ENCODE peak calls at places on chromosomes 6 and 20, in ten cellular contexts. R, N, U, S, Y, I, M, W, A and H are unnamed samples.
A peak's percentile ranks its signal among the peaks of the same experiment; 100 is the strongest.

GRCh38 chr6:147559016-147559415 is 50.5 kb downstream of the SAMD5 start:
- DNase-seq in U (peak; percentile 57), S (peak; percentile 35), R (no peak), A (no peak), Y (no peak), N (no peak), M (peak; percentile 60), I (no peak), W (no peak), H (no peak)

GRCh38 chr6:5173862-5174643 is 86.7 kb downstream of the LYRM4 start:
- DNase-seq in R (peak; percentile 90), S (peak; percentile 21), Y (no peak), M (no peak), U (no peak), N (no peak), W (no peak), I (peak; percentile 24), A (no peak), H (no peak)

GRCh38 chr6:40520108-40520507 is 67.1 kb downstream of the LRFN2 start:
- DNase-seq in I (no peak), S (no peak), Y (no peak), A (no peak), N (no peak), R (no peak), U (no peak), M (no peak), W (no peak), H (no peak)

GRCh38 chr20:19463597-19463996 is 251.2 kb downstream of the SLC24A3 start:
- DNase-seq in M (no peak), U (no peak), A (no peak), W (no peak), N (no peak), I (no peak), Y (peak; percentile 66), R (no peak), S (no peak), H (no peak)

GRCh38 chr6:135880066-135880972 is 28.8 kb downstream of the PDE7B start:
- DNase-seq in N (peak; percentile 80), W (no peak), A (peak; percentile 7), S (peak; percentile 14), R (peak; percentile 86), Y (no peak), M (peak; percentile 29), U (peak; percentile 26), I (peak; percentile 37), H (no peak)

GRCh38 chr20:58565461-58566175 is 50.4 kb upstream of the APCDD1L start:
- DNase-seq in W (no peak), U (no peak), Y (no peak), N (no peak), A (no peak), R (no peak), S (no peak), M (no peak), I (no peak), H (no peak)

GRCh38 chr6:42239333-42239732 is 21.7 kb upstream of the MRPS10 start:
- DNase-seq in Y (no peak), R (no peak), A (peak; percentile 66), S (no peak), N (no peak), M (no peak), U (no peak), I (no peak), W (no peak), H (no peak)

GRCh38 chr20:30487947-30488926 is 769.2 kb upstream of the DEFB115 start:
- DNase-seq in W (no peak), Y (peak; percentile 83), A (no peak), I (no peak), U (no peak), N (no peak), S (no peak), R (no peak), M (no peak), H (no peak)

GRCh38 chr20:26218301-26218700 is 521.6 kb upstream of the ZNF337 start:
- DNase-seq in U (no peak), S (no peak), N (no peak), I (no peak), W (no peak), Y (no peak), A (no peak), M (no peak), R (no peak), H (no peak)

GRCh38 chr6:157546366-157546765 is 165.4 kb downstream of the ZDHHC14 start:
- DNase-seq in I (no peak), W (no peak), N (no peak), U (no peak), A (no peak), M (no peak), R (no peak), S (no peak), Y (peak; percentile 60), H (no peak)

GRCh38 chr6:146950351-146950835 is 253.8 kb upstream of the STXBP5 start:
- DNase-seq in N (no peak), R (peak; percentile 38), A (no peak), S (peak; percentile 7), U (peak; percentile 33), Y (no peak), W (no peak), I (no peak), M (peak; percentile 45), H (no peak)

GRCh38 chr6:144006731-144007454 is 1.2 kb downstream of the PLAGL1 start:
- DNase-seq in M (no peak), A (no peak), I (no peak), R (no peak), S (peak; percentile 10), Y (no peak), W (no peak), N (peak; percentile 56), U (peak; percentile 38), H (no peak)

GRCh38 chr6:40930555-40930954 is 108.5 kb downstream of the UNC5CL start:
- DNase-seq in W (no peak), S (peak; percentile 14), N (peak; percentile 6), R (peak; percentile 6), M (no peak), I (no peak), Y (no peak), U (peak; percentile 24), A (no peak), H (no peak)

GRCh38 chr6:136788069-136788902 is 4.0 kb downstream of the MAP3K5 start:
- DNase-seq in U (no peak), R (peak; percentile 67), S (no peak), A (no peak), W (no peak), N (peak; percentile 58), I (no peak), M (peak; percentile 54), Y (no peak), H (no peak)

GRCh38 chr20:11170025-11170424 is 496.2 kb upstream of the JAG1 start:
- DNase-seq in A (no peak), Y (no peak), M (no peak), S (no peak), W (no peak), I (no peak), N (no peak), R (no peak), U (no peak), H (no peak)

GRCh38 chr6:31121131-31121790 is 1.0 kb upstream of the CDSN start:
- DNase-seq in N (no peak), Y (no peak), U (no peak), A (no peak), W (no peak), M (no peak), S (no peak), R (no peak), I (no peak), H (no peak)

GRCh38 chr6:108653864-108654402 is 93.2 kb downstream of the FOXO3 start:
- DNase-seq in I (no peak), N (no peak), M (no peak), U (no peak), W (peak; percentile 64), S (no peak), Y (no peak), R (no peak), A (no peak), H (no peak)